ENCODE peak calls at places on chromosome X, in five cellular contexts. M is H1, H is K562, Y is HepG2, G is GM12878. N is an unnamed sample.

GRCh38 chrX:314781-315595 is 3.6 kb downstream of the GTPBP6 start:
- DNase-seq in M (no peak), H (no peak), Y (no peak), G (no peak), N (no peak)

GRCh38 chrX:101265869-101266428 is 25.2 kb downstream of the TAF7L start:
- DNase-seq in M (no peak), H (no peak), Y (no peak), G (no peak), N (no peak)

GRCh38 chrX:121802881-121803412 is 755.5 kb downstream of the GLUD2 start:
- DNase-seq in M (no peak), H (no peak), Y (no peak), G (no peak), N (no peak)

GRCh38 chrX:25144043-25144940 is 128.5 kb upstream of the ARX start:
- DNase-seq in M (peak), H (peak), Y (peak), G (no peak), N (peak)

GRCh38 chrX:12162420-12162819 is 24.1 kb downstream of the FRMPD4 start:
- DNase-seq in M (no peak), H (no peak), Y (no peak), G (no peak), N (no peak)

GRCh38 chrX:140572724-140573123 is 67.9 kb upstream of the SOX3 start:
- DNase-seq in M (peak), H (peak), Y (peak), G (peak), N (no peak)

GRCh38 chrX:72181178-72182125 is at the start of gene PIN4:
- DNase-seq in M (peak), H (peak), Y (peak), G (peak), N (peak)

GRCh38 chrX:4708970-4709760 is 995.7 kb upstream of the PRKX start:
- DNase-seq in M (no peak), H (no peak), Y (no peak), G (no peak), N (no peak)

GRCh38 chrX:154727418-154728323 is 23.2 kb downstream of the GAB3 start:
- DNase-seq in M (no peak), H (no peak), Y (no peak), G (no peak), N (no peak)

GRCh38 chrX:43552166-43552565 is 103.9 kb upstream of the MAOA start:
- DNase-seq in M (no peak), H (no peak), Y (peak), G (no peak), N (no peak)

GRCh38 chrX:66163849-66164401 is at the start of gene HEPH:
- DNase-seq in M (peak), H (peak), Y (no peak), G (peak), N (no peak)

GRCh38 chrX:136211766-136212556 is 39.2 kb downstream of the MAP7D3 start:
- DNase-seq in M (no peak), H (no peak), Y (no peak), G (no peak), N (no peak)

GRCh38 chrX:13448941-13449340 is 120.5 kb upstream of the EGFL6 start:
- DNase-seq in M (no peak), H (no peak), Y (no peak), G (no peak), N (no peak)

GRCh38 chrX:40543661-40544328 is 37.0 kb upstream of the ATP6AP2 start:
- DNase-seq in M (no peak), H (peak), Y (peak), G (peak), N (peak)

GRCh38 chrX:7242613-7243012 is 94.7 kb upstream of the PUDP start:
- DNase-seq in M (no peak), H (no peak), Y (no peak), G (peak), N (no peak)

GRCh38 chrX:74656079-74656745 is 41.8 kb upstream of the RLIM start:
- DNase-seq in M (no peak), H (no peak), Y (no peak), G (no peak), N (no peak)

GRCh38 chrX:128769511-128769910 is 717.3 kb upstream of the ACTRT1 start:
- DNase-seq in M (no peak), H (no peak), Y (no peak), G (no peak), N (no peak)

GRCh38 chrX:56788717-56789122 is 59.7 kb downstream of the NBDY start:
- DNase-seq in M (no peak), H (peak), Y (peak), G (no peak), N (no peak)

GRCh38 chrX:149286940-149287349 is 218.2 kb downstream of the IDS start:
- DNase-seq in M (peak), H (peak), Y (peak), G (peak), N (peak)

GRCh38 chrX:41291309-41291708 is 42.7 kb upstream of the DDX3X start:
- DNase-seq in M (no peak), H (no peak), Y (no peak), G (no peak), N (no peak)

GRCh38 chrX:50988649-50989048 is 78.1 kb downstream of the BMP15 start:
- DNase-seq in M (no peak), H (no peak), Y (no peak), G (no peak), N (no peak)

GRCh38 chrX:17433965-17434364 is 59.0 kb downstream of the NHS start:
- DNase-seq in M (no peak), H (no peak), Y (no peak), G (no peak), N (no peak)

GRCh38 chrX:138771042-138771441 is 59.5 kb upstream of the FGF13 start:
- DNase-seq in M (no peak), H (no peak), Y (no peak), G (no peak), N (no peak)

GRCh38 chrX:107503996-107504395 is 54.5 kb downstream of the FRMPD3 start:
- DNase-seq in M (no peak), H (no peak), Y (no peak), G (no peak), N (no peak)

GRCh38 chrX:6448003-6448402 is 86.9 kb downstream of the VCX3A start:
- DNase-seq in M (no peak), H (no peak), Y (no peak), G (no peak), N (no peak)

GRCh38 chrX:41148553-41148952 is 63.3 kb downstream of the USP9X start:
- DNase-seq in M (no peak), H (no peak), Y (no peak), G (no peak), N (no peak)

GRCh38 chrX:15474058-15474457 is 19.1 kb downstream of the PIR start:
- DNase-seq in M (no peak), H (no peak), Y (no peak), G (no peak), N (no peak)

GRCh38 chrX:31376408-31376807 is 304.6 kb upstream of the FTHL17 start:
- DNase-seq in M (no peak), H (no peak), Y (no peak), G (no peak), N (no peak)
- TF ChIP-seq JUND in M (no peak), H (no peak), Y (no peak), G (no peak), N (no peak)

DNA sequence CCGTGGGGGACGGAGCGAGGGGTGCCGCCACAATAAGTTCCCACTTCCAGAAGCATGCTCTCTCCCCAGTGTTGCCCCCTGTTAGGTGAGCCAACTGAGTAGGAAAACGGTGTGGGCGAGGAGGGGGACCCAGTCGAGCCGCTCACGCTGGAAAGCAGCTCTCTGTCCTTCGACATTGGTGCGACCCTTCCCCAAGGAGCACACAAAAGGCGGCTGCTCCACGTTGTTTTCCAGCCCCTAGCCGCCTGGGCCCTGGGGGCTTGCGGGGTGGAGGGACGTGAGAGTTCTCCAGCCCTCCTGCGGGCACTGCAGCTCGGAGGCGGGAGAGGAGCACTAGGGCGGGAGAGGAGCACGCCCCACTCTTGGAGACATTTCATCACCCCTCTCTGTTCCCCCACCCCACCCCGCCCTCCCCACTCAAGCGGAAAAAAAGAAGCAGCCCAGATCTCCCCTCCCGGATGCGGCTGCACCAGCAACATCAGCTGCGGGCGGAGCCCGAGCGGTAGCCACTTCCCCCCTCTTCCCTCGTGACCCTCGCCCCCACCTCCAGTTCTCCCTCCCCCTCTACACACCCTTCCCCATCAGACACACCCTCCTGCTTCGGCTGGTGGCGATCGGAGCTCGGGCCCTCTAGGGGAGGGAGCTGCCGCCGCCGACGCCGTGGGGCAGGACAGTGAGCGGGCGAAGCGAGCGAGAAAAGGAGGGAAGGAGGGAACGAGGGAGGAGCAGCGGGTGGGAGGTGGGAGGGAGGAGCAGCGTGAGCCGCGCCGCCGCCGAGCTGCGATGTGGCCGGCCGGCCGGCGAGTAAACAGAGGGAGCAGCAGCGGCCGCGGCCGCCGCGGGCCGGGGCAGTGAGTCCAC is at the start of gene DOCK11:
- DNase-seq in M (peak), H (peak), Y (peak), G (peak), N (no peak)
- TF ChIP-seq POLR2A in M (no peak), H (peak), Y (no peak), G (peak), N (no peak)

GRCh38 chrX:68938244-68939004 is 109.6 kb downstream of the EFNB1 start:
- DNase-seq in M (peak), H (no peak), Y (no peak), G (no peak), N (no peak)
- TF ChIP-seq JUND in M (peak), H (no peak), Y (no peak), G (no peak), N (no peak)

GRCh38 chrX:132435222-132435621 is 53.6 kb downstream of the MBNL3 start:
- DNase-seq in M (no peak), H (no peak), Y (no peak), G (no peak), N (no peak)
- TF ChIP-seq POLR2A in M (no peak), H (no peak), Y (no peak), G (no peak), N (no peak)

GRCh38 chrX:132810488-132810887 is 147.9 kb downstream of the HS6ST2 start:
- DNase-seq in M (no peak), H (no peak), Y (no peak), G (no peak), N (no peak)
- TF ChIP-seq JUND in M (no peak), H (no peak), Y (no peak), G (no peak), N (no peak)

DNA sequence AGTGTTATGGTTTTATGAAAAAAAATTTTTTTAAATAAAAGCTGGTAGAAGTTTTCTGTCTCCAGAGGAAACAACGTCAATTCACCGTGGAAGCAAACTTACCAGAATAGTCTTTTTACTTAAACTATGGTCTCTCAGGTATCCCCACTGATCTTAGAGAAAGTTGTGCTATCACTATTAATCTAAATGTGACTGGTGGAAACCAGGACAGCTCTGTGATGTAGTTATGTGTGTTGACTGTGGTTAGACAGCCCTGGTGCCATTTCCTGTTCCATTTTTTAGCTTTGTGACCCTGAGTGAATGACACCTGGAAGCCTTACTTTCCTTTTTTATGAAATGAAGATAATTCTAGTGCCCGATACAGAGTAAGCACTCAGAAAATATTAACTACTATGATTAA is 111.8 kb upstream of the HUWE1 start:
- DNase-seq in M (no peak), H (no peak), Y (no peak), G (no peak), N (no peak)
- TF ChIP-seq POLR2A in M (no peak), H (no peak), Y (no peak), G (no peak), N (no peak)